ENCODE peak calls at places on chromosomes 13 and 19, in ten cellular contexts. One of them, this sample, is unnamed.

GRCh38 chr19:38070573-38070972 is 153.4 kb downstream of the DPF1 start:
- DNase-seq in endothelial cell of umbilical vein: no peak
- DNase-seq in choroid plexus epithelial cell: peak; percentile 61
- DNase-seq in brain microvascular endothelial cell: peak; percentile 29
- DNase-seq in lung: no peak
- DNase-seq in cardiac fibroblast: peak; percentile 43
- DNase-seq in K562: peak; percentile 36
- DNase-seq in heart right ventricle: no peak
- DNase-seq in BE2C: no peak
- DNase-seq in transverse colon: no peak
- DNase-seq in this sample: peak; percentile 5

GRCh38 chr19:47407417-47407774 is 11.9 kb downstream of the MEIS3 start:
- DNase-seq in endothelial cell of umbilical vein: no peak
- DNase-seq in choroid plexus epithelial cell: no peak
- DNase-seq in brain microvascular endothelial cell: no peak
- DNase-seq in lung: no peak
- DNase-seq in cardiac fibroblast: no peak
- DNase-seq in K562: no peak
- DNase-seq in heart right ventricle: no peak
- DNase-seq in BE2C: no peak
- DNase-seq in transverse colon: no peak
- DNase-seq in this sample: no peak

GRCh38 chr19:3109491-3109890 is 15.3 kb downstream of the GNA11 start:
- DNase-seq in endothelial cell of umbilical vein: no peak
- DNase-seq in choroid plexus epithelial cell: no peak
- DNase-seq in brain microvascular endothelial cell: no peak
- DNase-seq in lung: no peak
- DNase-seq in cardiac fibroblast: no peak
- DNase-seq in K562: no peak
- DNase-seq in heart right ventricle: no peak
- DNase-seq in BE2C: peak; percentile 4
- DNase-seq in transverse colon: no peak
- DNase-seq in this sample: no peak

GRCh38 chr13:33610471-33611015 is 207.4 kb upstream of the RFC3 start:
- DNase-seq in endothelial cell of umbilical vein: no peak
- DNase-seq in choroid plexus epithelial cell: peak; percentile 5
- DNase-seq in brain microvascular endothelial cell: no peak
- DNase-seq in lung: no peak
- DNase-seq in cardiac fibroblast: peak; percentile 44
- DNase-seq in K562: peak; percentile 7
- DNase-seq in heart right ventricle: peak; percentile 77
- DNase-seq in BE2C: peak; percentile 10
- DNase-seq in transverse colon: peak; percentile 13
- DNase-seq in this sample: no peak

GRCh38 chr13:68727788-68728187 is 1379.8 kb upstream of the ATXN8OS start:
- DNase-seq in endothelial cell of umbilical vein: no peak
- DNase-seq in choroid plexus epithelial cell: no peak
- DNase-seq in brain microvascular endothelial cell: no peak
- DNase-seq in lung: no peak
- DNase-seq in cardiac fibroblast: no peak
- DNase-seq in K562: no peak
- DNase-seq in heart right ventricle: no peak
- DNase-seq in BE2C: no peak
- DNase-seq in transverse colon: no peak
- DNase-seq in this sample: no peak

GRCh38 chr19:15251749-15252397 is 19.6 kb upstream of the EPHX3 start:
- DNase-seq in endothelial cell of umbilical vein: peak; percentile 73
- DNase-seq in choroid plexus epithelial cell: peak; percentile 97
- DNase-seq in brain microvascular endothelial cell: peak; percentile 92
- DNase-seq in lung: peak; percentile 53
- DNase-seq in cardiac fibroblast: peak; percentile 99
- DNase-seq in K562: peak; percentile 33
- DNase-seq in heart right ventricle: peak; percentile 86
- DNase-seq in BE2C: peak; percentile 72
- DNase-seq in transverse colon: peak; percentile 67
- DNase-seq in this sample: peak; percentile 95

GRCh38 chr19:52542984-52543664 is 15.7 kb downstream of the ZNF808 start:
- DNase-seq in endothelial cell of umbilical vein: peak; percentile 17
- DNase-seq in choroid plexus epithelial cell: peak; percentile 10
- DNase-seq in brain microvascular endothelial cell: peak; percentile 14
- DNase-seq in lung: no peak
- DNase-seq in cardiac fibroblast: no peak
- DNase-seq in K562: no peak
- DNase-seq in heart right ventricle: no peak
- DNase-seq in BE2C: no peak
- DNase-seq in transverse colon: no peak
- DNase-seq in this sample: no peak

GRCh38 chr19:3945838-3946237 is 13.0 kb downstream of the NMRK2 start:
- DNase-seq in endothelial cell of umbilical vein: no peak
- DNase-seq in choroid plexus epithelial cell: no peak
- DNase-seq in brain microvascular endothelial cell: no peak
- DNase-seq in lung: no peak
- DNase-seq in cardiac fibroblast: peak; percentile 30
- DNase-seq in K562: no peak
- DNase-seq in heart right ventricle: no peak
- DNase-seq in BE2C: no peak
- DNase-seq in transverse colon: no peak
- DNase-seq in this sample: no peak

GRCh38 chr19:33675501-33676124 is 53.9 kb downstream of the CHST8 start:
- DNase-seq in endothelial cell of umbilical vein: no peak
- DNase-seq in choroid plexus epithelial cell: no peak
- DNase-seq in brain microvascular endothelial cell: no peak
- DNase-seq in lung: no peak
- DNase-seq in cardiac fibroblast: no peak
- DNase-seq in K562: no peak
- DNase-seq in heart right ventricle: no peak
- DNase-seq in BE2C: no peak
- DNase-seq in transverse colon: no peak
- DNase-seq in this sample: no peak

DNA sequence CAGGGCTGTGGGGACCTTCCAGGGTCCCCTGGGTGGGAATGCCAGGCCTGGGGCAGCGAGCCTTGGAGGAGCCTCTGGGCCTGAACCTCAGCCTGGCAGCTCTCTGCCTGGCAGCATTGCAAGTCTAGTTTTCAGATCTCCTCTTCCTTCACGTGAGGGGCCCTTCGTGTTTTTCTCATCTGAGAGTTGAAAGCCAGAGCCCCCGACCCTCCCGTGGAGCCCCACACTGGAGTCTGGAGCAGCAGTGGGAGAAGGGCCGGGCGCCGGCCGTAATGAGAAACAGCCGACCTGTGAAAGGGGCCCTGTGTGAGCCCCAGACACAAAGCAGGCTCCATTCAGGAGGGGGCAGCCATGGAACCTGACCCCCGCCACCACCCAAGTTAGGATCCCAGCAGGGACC is 19.3 kb downstream of the TMED1 start:
- DNase-seq in endothelial cell of umbilical vein: no peak
- DNase-seq in choroid plexus epithelial cell: no peak
- DNase-seq in brain microvascular endothelial cell: no peak
- DNase-seq in lung: no peak
- DNase-seq in cardiac fibroblast: no peak
- DNase-seq in K562: no peak
- DNase-seq in heart right ventricle: no peak
- DNase-seq in BE2C: no peak
- DNase-seq in transverse colon: no peak
- DNase-seq in this sample: no peak
- H3K4me3 ChIP-seq in endothelial cell of umbilical vein: no peak overlapping the region
- H3K4me3 ChIP-seq in choroid plexus epithelial cell: peak overlapping the region; percentile 77
- H3K4me3 ChIP-seq in brain microvascular endothelial cell: peak overlapping the region; percentile 60
- H3K4me3 ChIP-seq in lung: no peak overlapping the region
- H3K4me3 ChIP-seq in cardiac fibroblast: peak overlapping the region; percentile 57
- H3K4me3 ChIP-seq in K562: no peak overlapping the region
- H3K4me3 ChIP-seq in heart right ventricle: peak overlapping the region; percentile 39
- H3K4me3 ChIP-seq in BE2C: no peak overlapping the region
- H3K4me3 ChIP-seq in transverse colon: peak overlapping the region; percentile 17
- H3K4me3 ChIP-seq in this sample: peak overlapping the region; percentile 91

GRCh38 chr13:22017226-22017625 is 346.4 kb downstream of the FGF9 start:
- DNase-seq in endothelial cell of umbilical vein: no peak
- DNase-seq in choroid plexus epithelial cell: no peak
- DNase-seq in brain microvascular endothelial cell: no peak
- DNase-seq in lung: no peak
- DNase-seq in cardiac fibroblast: no peak
- DNase-seq in K562: no peak
- DNase-seq in heart right ventricle: no peak
- DNase-seq in BE2C: no peak
- DNase-seq in transverse colon: no peak
- DNase-seq in this sample: no peak

GRCh38 chr13:22014469-22014868 is 343.6 kb downstream of the FGF9 start:
- DNase-seq in endothelial cell of umbilical vein: no peak
- DNase-seq in choroid plexus epithelial cell: no peak
- DNase-seq in brain microvascular endothelial cell: no peak
- DNase-seq in lung: no peak
- DNase-seq in cardiac fibroblast: no peak
- DNase-seq in K562: no peak
- DNase-seq in heart right ventricle: no peak
- DNase-seq in BE2C: no peak
- DNase-seq in transverse colon: no peak
- DNase-seq in this sample: no peak

GRCh38 chr13:22012676-22013075 is 341.8 kb downstream of the FGF9 start:
- DNase-seq in endothelial cell of umbilical vein: no peak
- DNase-seq in choroid plexus epithelial cell: no peak
- DNase-seq in brain microvascular endothelial cell: no peak
- DNase-seq in lung: no peak
- DNase-seq in cardiac fibroblast: no peak
- DNase-seq in K562: no peak
- DNase-seq in heart right ventricle: no peak
- DNase-seq in BE2C: no peak
- DNase-seq in transverse colon: no peak
- DNase-seq in this sample: no peak

GRCh38 chr13:22024381-22024994 is 353.6 kb downstream of the FGF9 start:
- DNase-seq in endothelial cell of umbilical vein: no peak
- DNase-seq in choroid plexus epithelial cell: no peak
- DNase-seq in brain microvascular endothelial cell: no peak
- DNase-seq in lung: no peak
- DNase-seq in cardiac fibroblast: no peak
- DNase-seq in K562: no peak
- DNase-seq in heart right ventricle: no peak
- DNase-seq in BE2C: no peak
- DNase-seq in transverse colon: no peak
- DNase-seq in this sample: no peak

DNA sequence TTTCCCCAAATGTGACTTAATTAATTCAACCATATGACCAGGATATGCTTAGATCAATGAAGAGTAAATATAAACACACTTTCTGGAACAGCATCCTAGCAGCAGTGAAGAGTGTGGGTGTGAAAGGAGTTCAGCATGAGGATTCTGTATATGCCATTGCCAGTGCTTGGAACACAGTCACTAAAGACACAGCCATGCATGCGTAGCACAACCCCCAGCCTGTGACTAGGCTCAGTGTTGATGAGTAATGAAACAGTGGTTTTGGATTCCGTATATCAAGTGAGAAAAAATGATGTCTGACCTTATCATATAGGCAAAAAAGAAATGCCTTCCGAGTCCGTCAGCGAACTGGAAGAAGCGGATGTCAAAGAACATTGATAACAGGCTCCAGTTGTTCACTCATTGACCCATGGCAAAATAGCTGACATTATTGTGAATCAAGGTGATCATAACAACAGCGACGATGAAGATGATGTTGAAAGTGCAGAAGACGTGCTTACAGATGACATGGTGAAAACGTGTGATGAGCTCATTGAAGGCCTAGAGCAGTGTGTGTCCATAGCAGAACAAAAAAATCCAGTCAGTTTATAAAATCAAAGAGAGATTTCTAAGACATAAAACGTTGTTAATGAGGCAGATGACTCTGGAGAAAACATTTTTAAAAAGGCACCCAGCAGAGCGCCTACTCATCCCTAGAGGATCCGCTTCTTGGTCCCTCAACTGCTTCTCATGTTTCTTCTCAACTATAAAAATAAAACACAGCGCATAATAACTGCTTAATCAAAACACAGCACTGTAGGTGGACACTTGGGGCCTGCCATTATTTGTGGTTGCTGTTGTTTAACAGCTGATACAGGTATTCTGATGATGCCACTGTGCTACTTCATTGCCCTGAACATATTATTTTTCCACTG is 347.7 kb downstream of the FGF9 start:
- DNase-seq in endothelial cell of umbilical vein: no peak
- DNase-seq in choroid plexus epithelial cell: no peak
- DNase-seq in brain microvascular endothelial cell: no peak
- DNase-seq in lung: no peak
- DNase-seq in cardiac fibroblast: no peak
- DNase-seq in K562: no peak
- DNase-seq in heart right ventricle: no peak
- DNase-seq in BE2C: no peak
- DNase-seq in transverse colon: no peak
- DNase-seq in this sample: no peak
- TF ChIP-seq CTCF in endothelial cell of umbilical vein: no peak
- TF ChIP-seq CTCF in choroid plexus epithelial cell: no peak
- TF ChIP-seq CTCF in brain microvascular endothelial cell: no peak
- TF ChIP-seq CTCF in lung: no peak
- TF ChIP-seq CTCF in cardiac fibroblast: no peak
- TF ChIP-seq CTCF in K562: no peak
- TF ChIP-seq CTCF in heart right ventricle: no peak
- TF ChIP-seq CTCF in BE2C: no peak
- TF ChIP-seq CTCF in transverse colon: no peak
- TF ChIP-seq CTCF in this sample: no peak

GRCh38 chr19:30881281-30881680 is 468.0 kb downstream of the TSHZ3 start:
- DNase-seq in endothelial cell of umbilical vein: no peak
- DNase-seq in choroid plexus epithelial cell: no peak
- DNase-seq in brain microvascular endothelial cell: no peak
- DNase-seq in lung: no peak
- DNase-seq in cardiac fibroblast: no peak
- DNase-seq in K562: no peak
- DNase-seq in heart right ventricle: no peak
- DNase-seq in BE2C: no peak
- DNase-seq in transverse colon: no peak
- DNase-seq in this sample: no peak
- H3K4me3 ChIP-seq in endothelial cell of umbilical vein: no peak overlapping the region
- H3K4me3 ChIP-seq in choroid plexus epithelial cell: no peak overlapping the region
- H3K4me3 ChIP-seq in brain microvascular endothelial cell: no peak overlapping the region
- H3K4me3 ChIP-seq in lung: no peak overlapping the region
- H3K4me3 ChIP-seq in cardiac fibroblast: no peak overlapping the region
- H3K4me3 ChIP-seq in K562: no peak overlapping the region
- H3K4me3 ChIP-seq in heart right ventricle: no peak overlapping the region
- H3K4me3 ChIP-seq in BE2C: no peak overlapping the region
- H3K4me3 ChIP-seq in transverse colon: no peak overlapping the region
- H3K4me3 ChIP-seq in this sample: no peak overlapping the region

DNA sequence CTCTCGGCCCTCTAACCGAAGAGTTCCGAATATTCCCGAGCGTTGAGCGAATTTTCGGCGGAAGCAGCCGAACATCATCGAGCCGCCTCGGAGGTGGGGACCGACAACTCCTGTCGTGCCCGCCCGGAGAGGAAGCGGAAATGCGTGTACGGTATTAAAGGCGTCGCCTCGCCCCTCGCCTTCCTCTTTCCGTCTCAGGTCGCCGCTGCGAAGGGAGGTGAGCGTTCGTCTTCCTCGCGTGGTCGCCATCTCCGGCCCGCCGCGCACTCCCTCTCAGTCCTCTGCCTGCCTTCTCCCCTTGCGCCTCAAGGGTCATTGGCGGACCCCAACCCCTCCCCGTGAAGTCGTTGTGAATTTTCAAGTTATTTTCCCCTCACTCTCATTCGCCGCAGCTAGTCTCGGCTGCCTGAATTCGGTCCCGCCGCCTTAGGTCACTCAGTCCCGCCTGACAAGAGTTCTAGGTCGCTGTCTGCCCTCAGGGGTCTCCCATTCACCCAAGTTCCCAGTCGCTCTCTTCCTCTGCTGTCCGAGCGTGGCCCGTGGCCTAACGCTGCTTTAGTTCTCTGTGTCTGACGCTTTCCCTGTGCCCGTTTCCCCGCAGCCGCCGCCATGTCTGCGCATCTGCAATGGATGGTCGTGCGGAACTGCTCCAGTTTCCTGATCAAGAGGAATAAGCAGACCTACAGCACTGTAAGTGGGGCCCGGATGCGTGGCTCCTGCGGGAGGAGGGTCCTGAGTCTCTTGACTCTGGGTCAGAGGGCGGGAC is at the start of gene RPL28:
- DNase-seq in endothelial cell of umbilical vein: peak; percentile 99
- DNase-seq in choroid plexus epithelial cell: peak; percentile 99
- DNase-seq in brain microvascular endothelial cell: peak; percentile 97
- DNase-seq in lung: peak; percentile 98
- DNase-seq in cardiac fibroblast: peak; percentile 99
- DNase-seq in K562: peak; percentile 99
- DNase-seq in heart right ventricle: peak; percentile 99
- DNase-seq in BE2C: peak; percentile 99
- DNase-seq in transverse colon: peak; percentile 99
- DNase-seq in this sample: peak; percentile 86
- TF ChIP-seq CTCF in endothelial cell of umbilical vein: no peak
- TF ChIP-seq CTCF in choroid plexus epithelial cell: no peak
- TF ChIP-seq CTCF in brain microvascular endothelial cell: no peak
- TF ChIP-seq CTCF in lung: no peak
- TF ChIP-seq CTCF in cardiac fibroblast: no peak
- TF ChIP-seq CTCF in K562: no peak
- TF ChIP-seq CTCF in heart right ventricle: no peak
- TF ChIP-seq CTCF in BE2C: no peak
- TF ChIP-seq CTCF in transverse colon: no peak
- TF ChIP-seq CTCF in this sample: no peak